ENCODE peak calls at places on chromosomes 6 and 20, in six cellular contexts. Z is neuronal stem cell, P is H9, H is trophoblast cell, R is H1, X is IMR-90. U is an unnamed sample.

GRCh38 chr6:12602951-12603710 is 113.4 kb upstream of the PHACTR1 start:
- DNase-seq in Z (no peak), P (no peak), H (peak; percentile 11), R (no peak), X (peak; percentile 77), U (peak; percentile 63)

GRCh38 chr20:7855545-7855944 is 84.7 kb downstream of the HAO1 start:
- DNase-seq in Z (no peak), P (no peak), H (no peak), R (no peak), X (no peak), U (no peak)

GRCh38 chr6:156190270-156190669 is 586.9 kb upstream of the ARID1B start:
- DNase-seq in Z (no peak), P (no peak), H (no peak), R (no peak), X (no peak), U (no peak)

GRCh38 chr20:19986419-19986818 is 30.7 kb upstream of the NAA20 start:
- DNase-seq in Z (no peak), P (no peak), H (no peak), R (no peak), X (peak; percentile 85), U (peak; percentile 71)

GRCh38 chr6:11970114-11970513 is 42.0 kb upstream of the HIVEP1 start:
- DNase-seq in Z (no peak), P (no peak), H (peak; percentile 37), R (no peak), X (no peak), U (no peak)

GRCh38 chr20:25372584-25373336 is 17.9 kb downstream of the ABHD12 start:
- DNase-seq in Z (no peak), P (no peak), H (no peak), R (no peak), X (peak; percentile 99), U (peak; percentile 97)

GRCh38 chr20:21698494-21699215 is 6.8 kb upstream of the PAX1 start:
- DNase-seq in Z (no peak), P (no peak), H (no peak), R (no peak), X (no peak), U (no peak)

GRCh38 chr6:125232466-125232865 is 69.3 kb downstream of the HDDC2 start:
- DNase-seq in Z (no peak), P (no peak), H (peak; percentile 19), R (no peak), X (peak; percentile 13), U (peak; percentile 6)

GRCh38 chr20:63974402-63975200 is 4.8 kb downstream of the SAMD10 start:
- DNase-seq in Z (no peak), P (peak; percentile 23), H (no peak), R (no peak), X (peak; percentile 74), U (no peak)

GRCh38 chr6:1911476-1911875 is 301.8 kb downstream of the FOXC1 start:
- DNase-seq in Z (no peak), P (no peak), H (no peak), R (no peak), X (no peak), U (no peak)

GRCh38 chr20:4835244-4836177 is 113.8 kb downstream of the PRND start:
- DNase-seq in Z (no peak), P (no peak), H (no peak), R (no peak), X (no peak), U (no peak)

GRCh38 chr6:41288025-41288777 is 1.7 kb upstream of the TREM1 start:
- DNase-seq in Z (no peak), P (no peak), H (no peak), R (no peak), X (peak; percentile 11), U (peak; percentile 69)

GRCh38 chr6:87274660-87275273 is 47.6 kb upstream of the SMIM8 start:
- DNase-seq in Z (no peak), P (no peak), H (no peak), R (no peak), X (peak; percentile 82), U (peak; percentile 63)

GRCh38 chr20:62522748-62523396 is 47.1 kb upstream of the GATA5 start:
- DNase-seq in Z (no peak), P (no peak), H (no peak), R (no peak), X (no peak), U (no peak)

GRCh38 chr20:62238569-62239277 is 402 bp downstream of the OSBPL2 start:
- DNase-seq in Z (no peak), P (no peak), H (no peak), R (no peak), X (no peak), U (peak; percentile 21)

GRCh38 chr6:80956898-80957297 is 795.6 kb downstream of the TENT5A start:
- DNase-seq in Z (no peak), P (no peak), H (no peak), R (no peak), X (no peak), U (no peak)

GRCh38 chr20:63116412-63117106 is 99.4 kb downstream of the YTHDF1 start:
- DNase-seq in Z (peak; percentile 65), P (peak; percentile 67), H (no peak), R (peak; percentile 87), X (peak; percentile 8), U (peak; percentile 12)

GRCh38 chr20:33392016-33392415 is 9.3 kb downstream of the CDK5RAP1 start:
- DNase-seq in Z (no peak), P (no peak), H (no peak), R (no peak), X (peak; percentile 55), U (peak; percentile 56)

GRCh38 chr20:20366896-20367680 is 816 bp upstream of the INSM1 start:
- DNase-seq in Z (peak; percentile 57), P (peak; percentile 75), H (no peak), R (peak; percentile 84), X (no peak), U (no peak)

GRCh38 chr6:40778186-40778585 is 191.0 kb upstream of the LRFN2 start:
- DNase-seq in Z (no peak), P (no peak), H (no peak), R (no peak), X (peak; percentile 32), U (peak; percentile 42)

GRCh38 chr20:8787090-8787489 is 281.8 kb upstream of the PLCB4 start:
- DNase-seq in Z (no peak), P (no peak), H (no peak), R (no peak), X (no peak), U (no peak)

GRCh38 chr6:170393807-170394399 is 87.3 kb downstream of the FAM120B start:
- DNase-seq in Z (no peak), P (no peak), H (no peak), R (no peak), X (peak; percentile 19), U (no peak)

GRCh38 chr6:40511884-40512283 is 75.3 kb downstream of the LRFN2 start:
- DNase-seq in Z (no peak), P (no peak), H (no peak), R (no peak), X (no peak), U (no peak)

GRCh38 chr6:6003334-6004146 is 3.2 kb downstream of the NRN1 start:
- DNase-seq in Z (no peak), P (peak; percentile 70), H (peak; percentile 49), R (peak; percentile 85), X (no peak), U (no peak)

GRCh38 chr6:6004147-6004995 is 2.4 kb downstream of the NRN1 start:
- DNase-seq in Z (no peak), P (peak; percentile 42), H (peak; percentile 4), R (peak; percentile 55), X (no peak), U (no peak)

GRCh38 chr6:6001443-6001842 is 5.3 kb downstream of the NRN1 start:
- DNase-seq in Z (no peak), P (no peak), H (no peak), R (no peak), X (no peak), U (no peak)

GRCh38 chr6:6002809-6003333 is 3.9 kb downstream of the NRN1 start:
- DNase-seq in Z (no peak), P (no peak), H (no peak), R (no peak), X (no peak), U (no peak)

DNA sequence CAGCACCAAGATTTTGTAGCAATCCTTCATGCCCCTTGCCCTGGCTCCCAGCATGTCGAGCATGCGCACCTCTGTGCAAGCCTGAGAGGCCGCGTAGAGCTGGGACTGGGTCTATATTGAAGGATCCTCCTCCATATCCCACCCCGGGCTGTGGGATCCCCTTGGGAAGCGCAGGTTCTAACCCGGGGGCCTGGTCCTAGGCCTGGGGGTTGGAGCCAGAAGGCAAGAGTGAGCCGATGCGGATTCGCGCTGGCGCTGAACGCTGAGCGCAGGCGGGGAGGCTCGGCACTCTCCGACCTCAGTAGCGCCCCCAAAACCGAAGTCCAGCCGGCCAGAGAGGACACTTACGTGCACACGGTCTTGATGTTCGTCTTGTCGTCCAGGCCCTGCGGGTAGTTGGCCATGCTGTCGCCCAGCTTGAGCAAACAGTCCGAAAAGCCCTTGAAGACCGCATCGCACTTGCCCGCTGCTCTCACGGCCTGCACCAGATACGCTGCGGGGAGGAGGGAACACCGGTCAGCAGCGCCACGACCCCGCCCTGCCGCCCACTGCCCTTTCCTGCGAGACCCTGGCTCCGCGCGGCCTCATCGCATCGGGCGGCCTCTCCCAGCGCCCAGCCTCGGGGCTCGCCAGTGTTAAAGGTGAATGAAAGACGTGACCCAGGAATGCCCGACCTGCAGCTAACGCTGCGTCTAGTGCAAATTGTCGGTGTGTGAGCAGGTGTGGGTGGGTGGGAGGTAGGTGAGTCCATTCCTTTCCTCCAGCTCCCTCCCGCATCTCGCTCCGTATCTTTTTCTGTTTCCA is 4.5 kb downstream of the NRN1 start:
- DNase-seq in Z (no peak), P (peak; percentile 63), H (no peak), R (peak; percentile 75), X (no peak), U (no peak)
- H3K23ac ChIP-seq in Z (peak overlapping the region; percentile 22), P (no peak overlapping the region), H (no peak overlapping the region), R (no peak overlapping the region), X (no peak overlapping the region), U (no peak overlapping the region)

GRCh38 chr20:57717797-57718196 is 8.0 kb upstream of the PMEPA1 start:
- DNase-seq in Z (no peak), P (no peak), H (peak; percentile 73), R (no peak), X (no peak), U (no peak)
- H3K14ac ChIP-seq in Z (no peak overlapping the region), P (no peak overlapping the region), H (no peak overlapping the region), R (no peak overlapping the region), X (no peak overlapping the region), U (no peak overlapping the region)

DNA sequence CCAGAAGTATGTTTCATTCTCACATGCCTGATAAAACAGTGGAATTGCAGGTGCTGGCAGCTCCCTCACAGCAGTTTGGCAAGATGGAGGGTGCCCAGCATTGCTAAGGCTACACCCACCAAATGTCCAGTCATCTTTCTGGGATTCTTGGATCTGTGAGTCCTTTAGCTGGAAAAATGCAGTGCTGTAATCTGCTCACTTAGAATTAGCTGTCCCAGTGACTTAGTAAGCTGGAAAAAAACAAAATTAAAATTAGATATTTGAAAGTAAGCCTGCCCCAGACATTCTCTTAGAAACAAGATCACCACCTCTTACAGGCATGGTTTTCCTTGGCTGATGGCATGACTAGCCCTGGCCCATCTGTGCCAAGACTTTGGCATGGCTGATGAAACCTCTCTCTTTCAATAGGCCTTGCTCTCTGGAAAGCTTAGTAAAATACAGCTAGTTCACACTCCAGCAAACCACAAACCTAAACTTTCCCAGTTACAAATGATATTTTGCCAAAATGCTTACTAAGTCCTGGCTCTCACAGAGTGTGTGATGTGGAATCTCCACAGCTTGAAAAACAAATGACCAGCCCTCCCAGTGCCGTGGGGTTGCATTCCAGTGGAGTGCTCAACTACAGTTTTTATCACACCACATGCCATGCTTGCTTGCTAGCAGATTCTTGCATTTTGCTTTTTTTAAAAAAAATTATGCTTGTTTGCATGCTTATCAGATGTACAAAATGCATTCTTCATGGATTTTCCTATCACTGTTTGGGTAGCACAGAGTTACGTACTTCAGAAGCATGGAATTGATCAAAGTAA is 261.5 kb downstream of the EYA4 start:
- DNase-seq in Z (no peak), P (no peak), H (peak; percentile 76), R (no peak), X (peak; percentile 94), U (peak; percentile 64)
- H3K23ac ChIP-seq in Z (no peak overlapping the region), P (no peak overlapping the region), H (no peak overlapping the region), R (no peak overlapping the region), X (no peak overlapping the region), U (no peak overlapping the region)

GRCh38 chr6:56050530-56050929 is 175.1 kb upstream of the BMP5 start:
- DNase-seq in Z (no peak), P (no peak), H (no peak), R (no peak), X (no peak), U (no peak)
- H3K14ac ChIP-seq in Z (no peak overlapping the region), P (no peak overlapping the region), H (no peak overlapping the region), R (no peak overlapping the region), X (no peak overlapping the region), U (no peak overlapping the region)

U was measured in mesenchymal stem cell.